ENCODE peak calls at places on chromosomes 3 and 15, in five cellular contexts. One of them, this sample, is unnamed.
A peak's percentile ranks its signal among the peaks of the same experiment; 100 is the strongest.

GRCh38 chr15:39273805-39274411 is 307.0 kb upstream of the THBS1 start:
- DNase-seq in PC-9: peak; percentile 44
- DNase-seq in heart right ventricle: no peak
- DNase-seq in spleen: no peak
- DNase-seq in upper lobe of right lung: no peak
- DNase-seq in this sample: no peak

GRCh38 chr3:148750296-148750695 is 52.6 kb downstream of the AGTR1 start:
- DNase-seq in spleen: no peak
- DNase-seq in upper lobe of right lung: no peak
- DNase-seq in PC-9: no peak
- DNase-seq in heart right ventricle: no peak
- DNase-seq in this sample: no peak

GRCh38 chr3:159788291-159788690 is 200.3 kb upstream of the IL12A start:
- DNase-seq in PC-9: no peak
- DNase-seq in heart right ventricle: no peak
- DNase-seq in spleen: no peak
- DNase-seq in upper lobe of right lung: no peak
- DNase-seq in this sample: no peak

GRCh38 chr3:63960048-63960711 is 48.0 kb upstream of the SCAANT1 start:
- DNase-seq in spleen: peak; percentile 73
- DNase-seq in heart right ventricle: no peak
- DNase-seq in upper lobe of right lung: no peak
- DNase-seq in PC-9: peak; percentile 15
- DNase-seq in this sample: no peak

GRCh38 chr3:29335438-29335837 is 54.6 kb downstream of the RBMS3 start:
- DNase-seq in spleen: peak; percentile 67
- DNase-seq in upper lobe of right lung: peak; percentile 76
- DNase-seq in heart right ventricle: peak; percentile 51
- DNase-seq in PC-9: peak; percentile 28
- DNase-seq in this sample: peak; percentile 95

GRCh38 chr3:122151480-122151879 is 32.0 kb upstream of the CASR start:
- DNase-seq in PC-9: no peak
- DNase-seq in upper lobe of right lung: no peak
- DNase-seq in heart right ventricle: no peak
- DNase-seq in spleen: no peak
- DNase-seq in this sample: no peak

GRCh38 chr3:55701997-55702396 is 214.9 kb upstream of the WNT5A start:
- DNase-seq in spleen: no peak
- DNase-seq in upper lobe of right lung: no peak
- DNase-seq in heart right ventricle: no peak
- DNase-seq in PC-9: no peak
- DNase-seq in this sample: no peak

GRCh38 chr3:179304605-179305004 is 18.2 kb upstream of the ZNF639 start:
- DNase-seq in upper lobe of right lung: no peak
- DNase-seq in heart right ventricle: no peak
- DNase-seq in spleen: no peak
- DNase-seq in PC-9: no peak
- DNase-seq in this sample: no peak

GRCh38 chr15:47744973-47745372 is 27.7 kb downstream of the SEMA6D start:
- DNase-seq in heart right ventricle: no peak
- DNase-seq in PC-9: no peak
- DNase-seq in spleen: no peak
- DNase-seq in upper lobe of right lung: no peak
- DNase-seq in this sample: no peak

GRCh38 chr15:99275061-99275460 is 23.8 kb downstream of the LRRC28 start:
- DNase-seq in spleen: no peak
- DNase-seq in PC-9: no peak
- DNase-seq in heart right ventricle: no peak
- DNase-seq in upper lobe of right lung: no peak
- DNase-seq in this sample: no peak

GRCh38 chr3:69161587-69162196 is 39.3 kb upstream of the LMOD3 start:
- DNase-seq in spleen: no peak
- DNase-seq in heart right ventricle: no peak
- DNase-seq in PC-9: peak; percentile 29
- DNase-seq in upper lobe of right lung: no peak
- DNase-seq in this sample: no peak

GRCh38 chr3:136699271-136699828 is 52.8 kb downstream of the STAG1 start:
- DNase-seq in upper lobe of right lung: no peak
- DNase-seq in spleen: no peak
- DNase-seq in heart right ventricle: no peak
- DNase-seq in PC-9: no peak
- DNase-seq in this sample: no peak

GRCh38 chr3:129123314-129124060 is 1.9 kb upstream of the RAB43 start:
- DNase-seq in upper lobe of right lung: peak; percentile 37
- DNase-seq in spleen: peak; percentile 69
- DNase-seq in heart right ventricle: no peak
- DNase-seq in PC-9: no peak
- DNase-seq in this sample: no peak

GRCh38 chr15:65312400-65312916 is 8.0 kb downstream of the RNU5B-1 start:
- DNase-seq in PC-9: no peak
- DNase-seq in upper lobe of right lung: no peak
- DNase-seq in heart right ventricle: peak; percentile 52
- DNase-seq in spleen: peak; percentile 28
- DNase-seq in this sample: no peak

GRCh38 chr3:49164983-49165720 is 979 bp downstream of the CCDC71 start:
- DNase-seq in PC-9: no peak
- DNase-seq in heart right ventricle: no peak
- DNase-seq in upper lobe of right lung: no peak
- DNase-seq in spleen: no peak
- DNase-seq in this sample: no peak

GRCh38 chr3:86794336-86795065 is 196.4 kb downstream of the VGLL3 start:
- DNase-seq in spleen: no peak
- DNase-seq in upper lobe of right lung: no peak
- DNase-seq in PC-9: no peak
- DNase-seq in heart right ventricle: no peak
- DNase-seq in this sample: no peak

GRCh38 chr3:101813817-101814440 is 34.9 kb downstream of the NXPE3 start:
- DNase-seq in PC-9: no peak
- DNase-seq in heart right ventricle: no peak
- DNase-seq in spleen: no peak
- DNase-seq in upper lobe of right lung: no peak
- DNase-seq in this sample: no peak

GRCh38 chr3:4950948-4951347 is 28.3 kb upstream of the BHLHE40 start:
- DNase-seq in PC-9: no peak
- DNase-seq in upper lobe of right lung: no peak
- DNase-seq in spleen: no peak
- DNase-seq in heart right ventricle: no peak
- DNase-seq in this sample: no peak

GRCh38 chr3:113698891-113699465 is 2.5 kb upstream of the USF3 start:
- DNase-seq in PC-9: peak; percentile 38
- DNase-seq in heart right ventricle: peak; percentile 25
- DNase-seq in upper lobe of right lung: no peak
- DNase-seq in spleen: peak; percentile 77
- DNase-seq in this sample: no peak

GRCh38 chr3:487580-487979 is 291.0 kb downstream of the CHL1 start:
- DNase-seq in heart right ventricle: no peak
- DNase-seq in spleen: no peak
- DNase-seq in PC-9: no peak
- DNase-seq in upper lobe of right lung: no peak
- DNase-seq in this sample: no peak

GRCh38 chr15:92821491-92822116 is 78.5 kb upstream of the CHD2 start:
- DNase-seq in upper lobe of right lung: no peak
- DNase-seq in spleen: no peak
- DNase-seq in PC-9: no peak
- DNase-seq in heart right ventricle: no peak
- DNase-seq in this sample: no peak

GRCh38 chr15:69590932-69591524 is 138.4 kb downstream of the RPLP1 start:
- DNase-seq in spleen: no peak
- DNase-seq in heart right ventricle: no peak
- DNase-seq in upper lobe of right lung: no peak
- DNase-seq in PC-9: no peak
- DNase-seq in this sample: no peak

GRCh38 chr15:78083687-78084358 is 6.3 kb upstream of the TBC1D2B start:
- DNase-seq in spleen: no peak
- DNase-seq in upper lobe of right lung: no peak
- DNase-seq in PC-9: no peak
- DNase-seq in heart right ventricle: no peak
- DNase-seq in this sample: no peak

GRCh38 chr3:42010530-42010929 is 48.6 kb upstream of the ULK4 start:
- DNase-seq in PC-9: no peak
- DNase-seq in spleen: no peak
- DNase-seq in heart right ventricle: no peak
- DNase-seq in upper lobe of right lung: no peak
- DNase-seq in this sample: no peak

GRCh38 chr3:38493019-38493418 is 3.1 kb upstream of the EXOG start:
- DNase-seq in heart right ventricle: no peak
- DNase-seq in PC-9: no peak
- DNase-seq in upper lobe of right lung: no peak
- DNase-seq in spleen: no peak
- DNase-seq in this sample: no peak

GRCh38 chr3:182940266-182940808 is 40.0 kb downstream of the DCUN1D1 start:
- DNase-seq in heart right ventricle: no peak
- DNase-seq in PC-9: no peak
- DNase-seq in spleen: no peak
- DNase-seq in upper lobe of right lung: no peak
- DNase-seq in this sample: no peak

GRCh38 chr3:182941719-182942118 is 38.6 kb downstream of the DCUN1D1 start:
- DNase-seq in heart right ventricle: no peak
- DNase-seq in upper lobe of right lung: no peak
- DNase-seq in PC-9: no peak
- DNase-seq in spleen: no peak
- DNase-seq in this sample: no peak

GRCh38 chr3:182935803-182936202 is 44.5 kb downstream of the DCUN1D1 start:
- DNase-seq in upper lobe of right lung: no peak
- DNase-seq in PC-9: no peak
- DNase-seq in heart right ventricle: no peak
- DNase-seq in spleen: no peak
- DNase-seq in this sample: no peak

GRCh38 chr3:182937293-182938051 is 42.9 kb downstream of the DCUN1D1 start:
- DNase-seq in spleen: no peak
- DNase-seq in upper lobe of right lung: no peak
- DNase-seq in heart right ventricle: no peak
- DNase-seq in PC-9: no peak
- DNase-seq in this sample: no peak

DNA sequence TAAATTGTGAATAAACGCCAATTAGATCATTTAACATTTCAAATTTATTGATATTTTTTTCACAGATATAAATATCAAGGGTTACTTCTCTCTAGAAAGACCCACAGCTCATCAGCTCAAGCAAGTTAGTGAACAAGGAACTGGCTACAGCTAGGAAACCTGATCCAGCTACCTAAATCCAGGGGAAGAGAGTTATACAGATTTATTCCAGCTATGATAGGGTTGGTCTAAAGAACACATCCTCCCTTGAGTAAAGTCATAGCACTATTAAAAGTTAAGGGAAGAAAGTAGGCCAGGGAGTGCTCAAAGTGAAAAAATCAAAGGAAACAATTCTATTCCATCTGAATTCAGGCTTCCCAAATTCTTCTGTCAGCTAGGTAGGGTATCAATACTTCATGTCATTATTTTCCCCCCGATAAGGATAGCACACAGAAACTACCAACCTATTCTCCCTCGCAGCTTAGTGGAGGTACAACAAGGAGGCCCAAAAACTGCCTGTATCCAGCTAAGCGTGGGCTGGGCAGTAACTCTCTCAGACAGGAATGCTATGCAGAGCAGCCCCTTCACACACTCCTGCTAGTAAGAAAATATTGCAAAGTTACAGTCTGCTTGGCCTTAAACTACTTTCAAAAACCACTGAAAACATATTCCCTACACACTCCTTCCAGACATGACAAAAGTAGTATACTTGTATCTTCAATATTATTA is 43.9 kb downstream of the DCUN1D1 start:
- DNase-seq in upper lobe of right lung: no peak
- DNase-seq in PC-9: no peak
- DNase-seq in heart right ventricle: no peak
- DNase-seq in spleen: no peak
- DNase-seq in this sample: no peak
- TF ChIP-seq CTCF in upper lobe of right lung: no peak
- TF ChIP-seq CTCF in PC-9: no peak
- TF ChIP-seq CTCF in heart right ventricle: no peak
- TF ChIP-seq CTCF in spleen: no peak
- TF ChIP-seq CTCF in this sample: no peak

GRCh38 chr3:14576163-14576562 is 36.0 kb upstream of the GRIP2 start:
- DNase-seq in upper lobe of right lung: no peak
- DNase-seq in heart right ventricle: no peak
- DNase-seq in spleen: no peak
- DNase-seq in PC-9: no peak
- DNase-seq in this sample: no peak
- H3K27me3 ChIP-seq in upper lobe of right lung: no peaks in the 10 kb centered on the region
- H3K27me3 ChIP-seq in heart right ventricle: peaks cover 7% of the 10 kb centered on the region
- H3K27me3 ChIP-seq in spleen: no peaks in the 10 kb centered on the region
- H3K27me3 ChIP-seq in PC-9: peaks cover 95% of the 10 kb centered on the region
- H3K27me3 ChIP-seq in this sample: peaks cover 19% of the 10 kb centered on the region

GRCh38 chr15:41772720-41773331 is 1.5 kb upstream of the MAPKBP1 start:
- DNase-seq in spleen: no peak
- DNase-seq in PC-9: peak; percentile 53
- DNase-seq in upper lobe of right lung: no peak
- DNase-seq in heart right ventricle: no peak
- DNase-seq in this sample: no peak
- H3K4me3 ChIP-seq in spleen: no peak overlapping the region
- H3K4me3 ChIP-seq in PC-9: no peak overlapping the region
- H3K4me3 ChIP-seq in upper lobe of right lung: no peak overlapping the region
- H3K4me3 ChIP-seq in heart right ventricle: no peak overlapping the region
- H3K4me3 ChIP-seq in this sample: no peak overlapping the region

GRCh38 chr15:75348034-75348562 is 1.3 kb downstream of the NEIL1 start:
- DNase-seq in spleen: no peak
- DNase-seq in upper lobe of right lung: peak; percentile 73
- DNase-seq in PC-9: no peak
- DNase-seq in heart right ventricle: no peak
- DNase-seq in this sample: no peak
- TF ChIP-seq CTCF in spleen: no peak
- TF ChIP-seq CTCF in upper lobe of right lung: no peak
- TF ChIP-seq CTCF in PC-9: no peak
- TF ChIP-seq CTCF in heart right ventricle: no peak
- TF ChIP-seq CTCF in this sample: no peak

GRCh38 chr3:180680097-180680430 is 775 bp upstream of the CCDC39 start:
- DNase-seq in PC-9: no peak
- DNase-seq in upper lobe of right lung: no peak
- DNase-seq in spleen: no peak
- DNase-seq in heart right ventricle: no peak
- DNase-seq in this sample: peak; percentile 9
- H3K27me3 ChIP-seq in PC-9: no peaks in the 10 kb centered on the region
- H3K27me3 ChIP-seq in upper lobe of right lung: peaks cover 21% of the 10 kb centered on the region
- H3K27me3 ChIP-seq in spleen: peaks cover 11% of the 10 kb centered on the region
- H3K27me3 ChIP-seq in heart right ventricle: peaks cover 45% of the 10 kb centered on the region
- H3K27me3 ChIP-seq in this sample: peaks cover 4% of the 10 kb centered on the region

GRCh38 chr15:72197045-72197459 is 535 bp downstream of the GRAMD2A start:
- DNase-seq in PC-9: no peak
- DNase-seq in spleen: no peak
- DNase-seq in upper lobe of right lung: no peak
- DNase-seq in heart right ventricle: no peak
- DNase-seq in this sample: no peak
- H3K4me3 ChIP-seq in PC-9: no peak overlapping the region
- H3K4me3 ChIP-seq in spleen: peak overlapping the region; percentile 49
- H3K4me3 ChIP-seq in upper lobe of right lung: peak overlapping the region; percentile 51
- H3K4me3 ChIP-seq in heart right ventricle: peak overlapping the region; percentile 37
- H3K4me3 ChIP-seq in this sample: peak overlapping the region; percentile 25

GRCh38 chr3:46558184-46559029 is 7.7 kb downstream of the LRRC2 start:
- DNase-seq in spleen: peak; percentile 89
- DNase-seq in upper lobe of right lung: peak; percentile 91
- DNase-seq in PC-9: peak; percentile 89
- DNase-seq in heart right ventricle: peak; percentile 82
- DNase-seq in this sample: peak; percentile 63
- TF ChIP-seq CTCF in spleen: peak; percentile 65
- TF ChIP-seq CTCF in upper lobe of right lung: peak; percentile 59
- TF ChIP-seq CTCF in PC-9: peak; percentile 64
- TF ChIP-seq CTCF in heart right ventricle: peak; percentile 49
- TF ChIP-seq CTCF in this sample: peak; percentile 72